ENCODE peak calls at places on chromosomes 1 and 21, in four cellular contexts. W is body of pancreas, L is small intestine, I is neuronal stem cell. C is an unnamed sample.

GRCh38 chr1:109218516-109218915 is 4.8 kb downstream of the SARS1 start:
- DNase-seq in I (no peak), L (peak), W (no peak), C (no peak)

GRCh38 chr1:11822091-11822490 is 16.1 kb downstream of the CLCN6 start:
- DNase-seq in I (no peak), L (no peak), W (no peak), C (no peak)

GRCh38 chr1:158146739-158147138 is 34.0 kb upstream of the CD1D start:
- DNase-seq in W (no peak), I (no peak), L (no peak), C (no peak)

GRCh38 chr1:183164350-183164749 is 21.7 kb upstream of the LAMC2 start:
- DNase-seq in W (no peak), I (peak), L (no peak), C (no peak)

GRCh38 chr1:151613275-151613867 is 1.5 kb downstream of the SNX27 start:
- DNase-seq in W (no peak), L (no peak), I (no peak), C (no peak)

GRCh38 chr1:33902486-33903209 is 38.8 kb downstream of the HMGB4 start:
- DNase-seq in W (no peak), L (no peak), I (no peak), C (no peak)

GRCh38 chr1:50422675-50422945 is 633 bp downstream of the DMRTA2 start:
- DNase-seq in L (no peak), W (no peak), I (no peak), C (no peak)

GRCh38 chr1:8431028-8431427 is 113.1 kb downstream of the SLC45A1 start:
- DNase-seq in W (no peak), L (no peak), I (no peak), C (no peak)

GRCh38 chr1:68372487-68372886 is 77.3 kb downstream of the RPE65 start:
- DNase-seq in I (no peak), W (no peak), L (no peak), C (no peak)

GRCh38 chr1:119204169-119204568 is 63.7 kb upstream of the WARS2 start:
- DNase-seq in W (no peak), I (no peak), L (no peak), C (no peak)

DNA sequence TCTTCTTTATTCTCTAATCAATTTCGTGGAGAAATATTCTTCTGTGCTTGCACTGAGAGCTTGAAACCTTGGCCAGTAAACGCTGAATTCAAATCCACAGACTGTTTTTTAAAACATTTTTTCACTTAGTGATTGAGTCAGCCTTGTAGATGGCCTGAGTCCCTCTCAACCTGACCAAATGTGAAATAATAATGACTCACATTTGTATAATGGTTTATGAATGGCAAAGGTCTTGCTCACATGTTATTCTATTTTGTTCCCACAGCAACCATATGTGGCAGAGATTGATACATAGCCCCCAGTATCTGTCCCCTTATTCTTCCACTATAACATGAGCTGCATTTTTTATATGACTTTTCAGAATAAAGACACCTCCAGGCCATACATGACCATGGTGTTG is 47.8 kb upstream of the CCDC190 start:
- DNase-seq in L (no peak), I (no peak), W (no peak), C (no peak)
- H3K27ac ChIP-seq in L (no peak), I (no peak), W (no peak), C (no peak)

DNA sequence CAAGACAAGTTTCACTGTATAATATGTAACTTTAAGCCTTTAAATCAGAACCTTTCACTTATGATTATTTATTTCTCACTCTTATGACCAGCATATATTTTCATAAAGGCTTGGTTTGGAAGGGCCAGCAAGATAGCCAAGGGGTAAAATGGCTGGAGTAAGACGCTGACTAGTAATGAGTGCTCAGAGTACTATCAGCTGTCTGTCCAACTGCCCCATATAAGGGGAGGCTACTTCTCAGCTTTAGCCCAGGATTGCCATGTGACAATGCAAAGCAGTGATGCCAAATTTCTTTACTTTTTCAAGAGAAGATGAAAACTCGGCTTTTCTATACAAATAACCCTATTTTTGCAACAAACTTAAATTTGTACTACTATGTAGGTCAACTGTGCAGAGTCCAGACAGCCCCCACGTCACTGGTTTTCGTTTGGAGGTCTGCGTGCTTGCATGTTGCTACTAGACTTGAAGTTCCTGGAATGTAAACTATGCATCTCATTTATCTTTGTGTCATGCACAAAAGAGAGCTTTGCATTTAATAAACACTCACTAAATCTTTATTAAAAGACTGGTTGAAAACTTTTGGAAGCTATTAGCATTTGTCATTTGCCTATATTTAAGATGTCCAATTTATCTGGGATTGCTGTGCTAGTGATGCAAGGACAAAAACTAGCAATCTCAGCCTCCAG is 110.4 kb downstream of the TNFSF18 start:
- DNase-seq in W (no peak), L (no peak), I (no peak), C (no peak)
- H3K27ac ChIP-seq in W (no peak), L (no peak), I (no peak), C (no peak)

GRCh38 chr1:74523873-74524480 is 11.6 kb upstream of the LRRC53 start:
- DNase-seq in I (no peak), W (no peak), L (no peak), C (no peak)
- H3K27ac ChIP-seq in I (no peak), W (no peak), L (no peak), C (no peak)

GRCh38 chr1:159439422-159439821 is at the start of gene OR10J1:
- DNase-seq in W (no peak), I (no peak), L (no peak), C (no peak)

GRCh38 chr1:159442428-159442827 is 2.9 kb downstream of the OR10J1 start:
- DNase-seq in L (no peak), I (no peak), W (no peak), C (no peak)

GRCh38 chr1:159441360-159441759 is 1.8 kb downstream of the OR10J1 start:
- DNase-seq in L (no peak), W (no peak), I (no peak), C (no peak)

GRCh38 chr1:159444507-159444906 is 5.0 kb downstream of the OR10J1 start:
- DNase-seq in W (no peak), I (no peak), L (no peak), C (no peak)

DNA sequence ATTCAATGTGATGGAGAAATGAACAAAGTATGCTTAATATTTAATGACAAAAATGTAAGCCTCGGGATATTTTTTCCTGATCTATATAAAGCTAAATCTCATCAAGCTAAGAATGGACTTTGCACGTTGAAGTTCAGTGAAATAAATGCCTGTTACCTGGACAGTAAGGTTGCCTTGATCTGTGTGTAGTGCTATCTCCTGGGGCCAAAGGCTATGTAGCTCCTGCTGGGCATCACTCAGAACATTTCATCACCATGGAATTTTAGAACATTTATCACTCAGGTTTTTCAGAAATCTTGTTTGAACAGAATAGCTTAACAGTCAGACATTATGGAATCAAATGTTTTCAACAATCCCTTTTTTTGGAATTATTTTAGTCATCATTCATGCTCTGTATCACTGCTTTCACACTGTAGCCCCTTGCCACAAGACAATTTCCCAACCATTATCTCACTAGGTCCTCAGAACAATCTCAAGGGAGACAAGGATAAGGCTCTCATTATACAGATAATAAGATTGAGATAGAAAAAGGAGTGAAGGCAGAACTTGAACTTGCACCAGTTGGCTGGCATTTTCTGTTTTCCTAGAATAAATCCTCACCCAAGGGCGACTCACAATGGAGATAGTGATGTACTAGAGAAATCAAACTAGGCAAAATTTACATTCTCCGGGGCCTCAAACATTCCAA is 3.7 kb downstream of the OR10J1 start:
- DNase-seq in W (no peak), I (no peak), L (no peak), C (no peak)
- H3K27ac ChIP-seq in W (no peak), I (no peak), L (no peak), C (no peak)

DNA sequence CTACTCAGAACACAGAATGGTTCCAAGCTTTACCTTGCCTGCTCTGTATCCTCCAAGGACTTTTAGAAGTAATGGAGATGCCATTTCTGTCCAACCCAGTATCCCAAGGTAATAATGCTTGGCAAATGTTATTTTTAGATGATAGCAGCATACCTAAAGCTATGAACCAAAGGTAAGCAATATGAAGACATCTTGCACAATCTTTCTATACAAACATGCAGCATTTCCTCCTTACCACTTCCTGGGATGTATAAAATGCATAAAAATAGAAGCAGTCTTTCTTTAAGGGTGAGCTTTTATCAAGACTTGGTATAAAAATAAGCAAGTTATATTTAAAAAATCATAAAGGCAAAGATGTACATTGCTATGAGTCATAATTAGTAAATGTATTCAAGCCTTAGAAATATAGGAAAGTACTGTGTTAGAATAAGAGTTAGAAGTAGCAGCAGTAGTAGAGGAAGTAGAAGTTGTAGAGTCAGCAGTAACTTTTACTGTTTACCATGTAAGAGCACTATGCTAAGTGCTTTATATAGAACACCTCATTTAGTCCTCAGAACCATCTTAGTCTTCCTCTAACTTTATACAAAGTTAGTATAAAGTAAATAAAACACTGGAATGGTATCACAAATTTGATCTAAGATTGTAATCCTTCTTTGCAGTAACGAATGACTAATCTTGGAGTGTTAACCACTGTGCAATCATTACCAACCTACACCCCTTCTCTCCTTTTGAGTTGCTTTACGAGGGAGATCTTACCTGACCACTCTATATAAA is 371.4 kb downstream of the VAV3 start:
- DNase-seq in I (no peak), W (no peak), L (no peak), C (no peak)
- H3K27ac ChIP-seq in I (no peak), W (no peak), L (no peak), C (no peak)

GRCh38 chr21:33847586-33848251 is 67.9 kb downstream of the ATP5PO start:
- DNase-seq in I (no peak), W (no peak), L (no peak), C (no peak)

GRCh38 chr21:33850985-33851384 is 64.6 kb downstream of the ATP5PO start:
- DNase-seq in W (no peak), I (no peak), L (no peak), C (no peak)

GRCh38 chr21:33848252-33848953 is 67.2 kb downstream of the ATP5PO start:
- DNase-seq in W (no peak), I (no peak), L (peak), C (no peak)

GRCh38 chr21:33850401-33850800 is 65.2 kb downstream of the ATP5PO start:
- DNase-seq in L (no peak), I (no peak), W (no peak), C (no peak)

DNA sequence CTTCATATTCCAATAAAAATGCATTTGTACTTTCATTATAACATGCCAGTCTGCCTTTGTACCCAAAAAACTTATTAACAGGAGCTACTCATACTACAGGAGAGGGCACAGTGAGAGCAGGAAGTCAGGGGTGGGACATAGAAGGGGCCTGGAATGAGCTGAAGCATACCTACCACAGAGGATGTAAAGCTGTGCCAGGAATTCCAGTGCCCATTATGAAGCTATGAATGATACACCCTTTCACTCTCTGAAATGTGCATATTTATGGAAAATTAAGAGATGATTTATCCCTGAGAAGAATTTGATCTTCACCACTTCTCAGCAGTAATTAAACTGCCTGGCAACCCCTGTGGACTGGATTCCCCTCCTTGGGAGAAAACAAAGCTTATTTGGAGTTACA is 65.8 kb downstream of the ATP5PO start:
- DNase-seq in W (no peak), I (no peak), L (no peak), C (no peak)
- H3K27ac ChIP-seq in W (no peak), I (no peak), L (no peak), C (no peak)

DNA sequence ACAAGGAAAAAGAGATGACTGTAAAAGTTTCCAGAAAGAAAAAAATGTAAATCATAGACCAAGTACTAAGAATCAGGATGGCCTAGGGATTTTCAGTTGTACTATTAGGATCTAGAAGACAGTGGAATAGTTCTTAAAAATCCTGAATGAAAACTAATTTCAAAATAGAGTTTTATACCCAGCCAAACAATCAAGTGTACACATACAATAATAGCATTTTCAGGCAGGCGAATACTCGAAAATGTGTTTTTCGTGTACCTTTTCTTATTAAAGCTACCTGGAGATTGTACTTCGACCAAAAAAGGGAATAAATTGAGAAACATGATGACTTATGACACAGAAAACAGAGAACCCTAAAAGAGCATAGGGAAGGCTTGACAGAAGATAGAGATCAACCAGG is 118.6 kb downstream of the SDCCAG8 start:
- DNase-seq in W (no peak), I (no peak), L (no peak), C (no peak)
- H3K27ac ChIP-seq in W (no peak), I (no peak), L (no peak), C (no peak)

C was measured in left ventricle myocardium inferior.